ENCODE peak calls at places on chromosome 7, in ten cellular contexts. L, E, F, A, W, I, M, S, N and D are unnamed samples.

GRCh38 chr7:22589641-22590141 is 89.7 kb upstream of the STEAP1B start:
- DNase-seq in M (no peak), N (no peak), F (no peak), A (peak; percentile 79), I (no peak), S (peak; percentile 67), L (no peak), W (no peak), E (peak; percentile 69), D (peak; percentile 79)

GRCh38 chr7:143283344-143283743 is 1.4 kb upstream of the TMEM139 start:
- DNase-seq in L (no peak), M (no peak), S (no peak), F (no peak), N (no peak), E (no peak), W (no peak), I (peak; percentile 31), A (no peak), D (no peak)

GRCh38 chr7:94650137-94650536 is 5.8 kb downstream of the SGCE start:
- DNase-seq in S (no peak), W (no peak), L (no peak), I (no peak), M (no peak), N (no peak), A (no peak), F (no peak), E (no peak), D (no peak)

GRCh38 chr7:3013975-3014792 is 29.5 kb downstream of the CARD11 start:
- DNase-seq in F (no peak), W (no peak), A (no peak), L (no peak), M (no peak), E (peak; percentile 42), I (no peak), N (no peak), S (no peak), D (no peak)

GRCh38 chr7:22855049-22855392 is 32.4 kb upstream of the TOMM7 start:
- DNase-seq in M (no peak), L (no peak), W (no peak), E (no peak), N (no peak), I (no peak), A (no peak), F (no peak), S (no peak), D (no peak)

GRCh38 chr7:104848386-104848990 is 165.5 kb upstream of the KMT2E start:
- DNase-seq in M (peak; percentile 12), I (peak; percentile 80), F (peak; percentile 16), W (peak; percentile 4), N (peak; percentile 47), A (peak; percentile 72), E (no peak), S (peak; percentile 53), L (peak; percentile 75), D (no peak)

GRCh38 chr7:46058424-46058823 is 137.4 kb upstream of the IGFBP3 start:
- DNase-seq in F (no peak), L (no peak), M (no peak), N (no peak), A (peak; percentile 23), E (no peak), I (no peak), W (no peak), S (peak; percentile 58), D (no peak)

GRCh38 chr7:73433924-73434700 is 534 bp downstream of the FZD9 start:
- DNase-seq in E (no peak), S (no peak), L (no peak), M (no peak), W (no peak), A (no peak), N (no peak), I (peak; percentile 46), F (no peak), D (no peak)

GRCh38 chr7:21107101-21107500 is 320.4 kb upstream of the SP8 start:
- DNase-seq in W (no peak), I (no peak), M (no peak), L (no peak), F (no peak), A (peak; percentile 78), E (no peak), N (no peak), S (no peak), D (no peak)

GRCh38 chr7:159027091-159027802 is 117.4 kb downstream of the VIPR2 start:
- DNase-seq in N (no peak), A (peak; percentile 60), I (peak; percentile 31), S (no peak), E (no peak), W (no peak), L (peak; percentile 3), M (no peak), F (no peak), D (peak; percentile 54)

GRCh38 chr7:29865526-29865925 is 59.2 kb downstream of the WIPF3 start:
- DNase-seq in N (no peak), F (no peak), L (no peak), M (no peak), A (peak; percentile 94), S (peak; percentile 86), W (no peak), I (no peak), E (no peak), D (peak; percentile 72)

GRCh38 chr7:33107136-33108066 is 1.8 kb downstream of the RP9 start:
- DNase-seq in S (peak; percentile 66), E (no peak), L (peak; percentile 64), A (peak; percentile 58), W (no peak), N (peak; percentile 40), I (peak; percentile 84), F (peak; percentile 34), M (peak; percentile 24), D (no peak)

GRCh38 chr7:144474363-144474762 is 70.9 kb upstream of the NOBOX start:
- DNase-seq in M (no peak), F (no peak), L (no peak), A (no peak), W (no peak), N (no peak), S (no peak), E (no peak), I (no peak), D (no peak)

GRCh38 chr7:76428149-76428823 is 3.5 kb downstream of the ZP3 start:
- DNase-seq in L (no peak), F (no peak), S (no peak), N (no peak), W (no peak), A (no peak), E (no peak), M (no peak), I (peak; percentile 51), D (no peak)

GRCh38 chr7:55366461-55367138 is 1.5 kb downstream of the LANCL2 start:
- DNase-seq in F (peak; percentile 7), S (peak; percentile 16), M (peak; percentile 21), N (no peak), W (peak; percentile 3), L (peak; percentile 28), E (no peak), A (peak; percentile 2), I (peak; percentile 29), D (no peak)